ENCODE peak calls at places on chromosome 16, in six cellular contexts. P is Peyer's patch, Y is pancreas, J is stomach, O is left lung, K is lower lobe of right lung. U is an unnamed sample.
A peak's percentile ranks its signal among the peaks of the same experiment; 100 is the strongest.

GRCh38 chr16:4315185-4316102 is at the start of gene GLIS2:
- DNase-seq in P (no peak), Y (peak; percentile 85), J (peak; percentile 73), O (peak; percentile 74), K (peak; percentile 83), U (peak; percentile 71)

GRCh38 chr16:68760671-68761275 is 23.7 kb downstream of the CDH1 start:
- DNase-seq in P (no peak), Y (peak; percentile 53), J (no peak), O (no peak), K (no peak), U (peak; percentile 87)

GRCh38 chr16:6020162-6020980 is 922.8 kb upstream of the EEF2KMT start:
- DNase-seq in P (no peak), Y (no peak), J (no peak), O (no peak), K (no peak), U (no peak)

GRCh38 chr16:58684001-58684353 is 593 bp downstream of the SLC38A7 start:
- DNase-seq in P (no peak), Y (no peak), J (no peak), O (no peak), K (no peak), U (no peak)

GRCh38 chr16:53785044-53785443 is 81.1 kb downstream of the FTO start:
- DNase-seq in P (no peak), Y (no peak), J (no peak), O (no peak), K (no peak), U (no peak)

GRCh38 chr16:56576585-56577299 is 11.9 kb downstream of the MT4 start:
- DNase-seq in P (peak; percentile 66), Y (peak; percentile 91), J (peak; percentile 87), O (peak; percentile 82), K (peak; percentile 85), U (no peak)

GRCh38 chr16:3059041-3059722 is 6.3 kb upstream of the IL32 start:
- DNase-seq in P (peak; percentile 75), Y (peak; percentile 95), J (peak; percentile 91), O (peak; percentile 93), K (peak; percentile 92), U (no peak)

GRCh38 chr16:8735574-8735973 is 61.2 kb downstream of the ABAT start:
- DNase-seq in P (no peak), Y (no peak), J (no peak), O (no peak), K (no peak), U (no peak)

GRCh38 chr16:25093208-25094061 is 18.1 kb upstream of the LCMT1 start:
- DNase-seq in P (no peak), Y (no peak), J (no peak), O (no peak), K (no peak), U (no peak)

GRCh38 chr16:15970743-15971434 is 21.5 kb downstream of the ABCC1 start:
- DNase-seq in P (no peak), Y (no peak), J (no peak), O (no peak), K (no peak), U (no peak)

GRCh38 chr16:71700822-71701221 is 23.7 kb downstream of the PHLPP2 start:
- DNase-seq in P (no peak), Y (no peak), J (no peak), O (no peak), K (no peak), U (no peak)

GRCh38 chr16:79316004-79316458 is 284.5 kb downstream of the MAF start:
- DNase-seq in P (no peak), Y (no peak), J (no peak), O (no peak), K (no peak), U (no peak)

GRCh38 chr16:65289022-65289421 is 167.2 kb upstream of the CDH11 start:
- DNase-seq in P (no peak), Y (no peak), J (no peak), O (no peak), K (no peak), U (no peak)

GRCh38 chr16:28183930-28184329 is 27.8 kb downstream of the XPO6 start:
- DNase-seq in P (no peak), Y (no peak), J (no peak), O (no peak), K (no peak), U (no peak)

GRCh38 chr16:85034591-85035433 is 7.2 kb downstream of the KIAA0513 start:
- DNase-seq in P (no peak), Y (no peak), J (no peak), O (no peak), K (no peak), U (no peak)

GRCh38 chr16:80938035-80938927 is 68.4 kb downstream of the CMC2 start:
- DNase-seq in P (no peak), Y (no peak), J (no peak), O (peak; percentile 37), K (no peak), U (no peak)

GRCh38 chr16:15907863-15908478 is 19.6 kb upstream of the CEP20 start:
- DNase-seq in P (peak; percentile 65), Y (no peak), J (peak; percentile 35), O (peak; percentile 10), K (no peak), U (no peak)

GRCh38 chr16:21060027-21060510 is 90.6 kb downstream of the DNAH3 start:
- DNase-seq in P (no peak), Y (no peak), J (peak; percentile 28), O (no peak), K (no peak), U (no peak)

GRCh38 chr16:51243836-51244483 is 92.9 kb upstream of the SALL1 start:
- DNase-seq in P (no peak), Y (peak; percentile 30), J (peak; percentile 64), O (no peak), K (no peak), U (no peak)

GRCh38 chr16:20612551-20613470 is 36.6 kb upstream of the ACSM2B start:
- DNase-seq in P (no peak), Y (peak; percentile 75), J (peak; percentile 56), O (peak; percentile 86), K (peak; percentile 89), U (no peak)

GRCh38 chr16:9447195-9447551 is 355.7 kb downstream of the HAPSTR1 start:
- DNase-seq in P (no peak), Y (peak; percentile 81), J (peak; percentile 56), O (peak; percentile 58), K (peak; percentile 63), U (no peak)

GRCh38 chr16:73319747-73320146 is 271.8 kb upstream of the ZFHX3 start:
- DNase-seq in P (no peak), Y (no peak), J (no peak), O (no peak), K (no peak), U (no peak)

GRCh38 chr16:86662195-86662594 is 83.8 kb downstream of the FOXL1 start:
- DNase-seq in P (no peak), Y (no peak), J (no peak), O (no peak), K (no peak), U (no peak)

GRCh38 chr16:86303787-86304685 is 206.3 kb upstream of the FOXF1 start:
- DNase-seq in P (no peak), Y (no peak), J (no peak), O (peak; percentile 30), K (no peak), U (peak; percentile 43)

DNA sequence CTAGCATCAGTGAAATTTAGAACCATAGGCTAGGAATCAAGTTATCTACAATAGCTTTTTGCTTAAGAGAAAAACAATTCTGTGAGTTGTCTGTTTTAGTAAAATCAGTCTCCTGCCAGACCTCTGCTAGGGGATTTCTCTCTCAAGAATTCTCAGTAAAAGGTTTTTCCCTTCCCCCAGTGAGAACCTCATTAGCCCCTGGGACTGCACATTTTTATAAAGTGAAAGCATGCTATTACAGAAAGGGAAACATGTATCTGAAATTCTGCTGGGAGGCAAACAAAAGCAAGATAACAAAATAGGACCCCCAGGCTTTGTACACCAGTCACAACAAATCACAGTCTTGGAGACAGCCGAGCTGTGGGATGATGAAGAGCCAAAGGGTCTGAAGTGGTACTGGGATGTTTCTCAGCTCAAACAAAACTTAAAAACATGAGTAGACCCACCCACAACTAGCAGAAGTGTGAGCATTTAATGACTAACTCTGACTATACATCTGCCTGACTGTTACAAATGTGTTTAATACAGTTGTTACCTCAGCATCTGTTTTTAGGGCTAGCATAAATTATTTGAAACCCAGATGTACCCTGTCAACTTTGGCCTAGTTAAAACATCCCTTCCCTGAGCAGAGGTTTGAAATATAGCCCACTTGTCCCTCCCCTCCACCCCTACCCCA is 20.0 kb upstream of the GLG1 start:
- DNase-seq in P (no peak), Y (no peak), J (no peak), O (no peak), K (no peak), U (no peak)
- H3K36me3 ChIP-seq in P (no peaks in the 10 kb centered on the region), Y (peaks cover 50% of the 10 kb centered on the region), J (peaks cover 100% of the 10 kb centered on the region), O (peaks cover 100% of the 10 kb centered on the region), K (peaks cover 100% of the 10 kb centered on the region), U (peaks cover 97% of the 10 kb centered on the region)

GRCh38 chr16:49075709-49076108 is 205.9 kb downstream of the CBLN1 start:
- DNase-seq in P (no peak), Y (no peak), J (no peak), O (no peak), K (no peak), U (no peak)
- H3K9me3 ChIP-seq in P (no peaks in the 10 kb centered on the region), Y (no peaks in the 10 kb centered on the region), J (peaks cover 11% of the 10 kb centered on the region), O (no peaks in the 10 kb centered on the region), K (peaks cover 8% of the 10 kb centered on the region), U (no peaks in the 10 kb centered on the region)

GRCh38 chr16:89732918-89733242 is 11.5 kb downstream of the ZNF276 start:
- DNase-seq in P (no peak), Y (no peak), J (no peak), O (no peak), K (no peak), U (no peak)

GRCh38 chr16:89729293-89729692 is 8.0 kb downstream of the ZNF276 start:
- DNase-seq in P (no peak), Y (no peak), J (no peak), O (no peak), K (no peak), U (no peak)

GRCh38 chr16:89732142-89732917 is 11.0 kb downstream of the ZNF276 start:
- DNase-seq in P (no peak), Y (no peak), J (no peak), O (no peak), K (no peak), U (no peak)

GRCh38 chr16:89729863-89730574 is 8.7 kb downstream of the ZNF276 start:
- DNase-seq in P (no peak), Y (no peak), J (no peak), O (no peak), K (no peak), U (no peak)

DNA sequence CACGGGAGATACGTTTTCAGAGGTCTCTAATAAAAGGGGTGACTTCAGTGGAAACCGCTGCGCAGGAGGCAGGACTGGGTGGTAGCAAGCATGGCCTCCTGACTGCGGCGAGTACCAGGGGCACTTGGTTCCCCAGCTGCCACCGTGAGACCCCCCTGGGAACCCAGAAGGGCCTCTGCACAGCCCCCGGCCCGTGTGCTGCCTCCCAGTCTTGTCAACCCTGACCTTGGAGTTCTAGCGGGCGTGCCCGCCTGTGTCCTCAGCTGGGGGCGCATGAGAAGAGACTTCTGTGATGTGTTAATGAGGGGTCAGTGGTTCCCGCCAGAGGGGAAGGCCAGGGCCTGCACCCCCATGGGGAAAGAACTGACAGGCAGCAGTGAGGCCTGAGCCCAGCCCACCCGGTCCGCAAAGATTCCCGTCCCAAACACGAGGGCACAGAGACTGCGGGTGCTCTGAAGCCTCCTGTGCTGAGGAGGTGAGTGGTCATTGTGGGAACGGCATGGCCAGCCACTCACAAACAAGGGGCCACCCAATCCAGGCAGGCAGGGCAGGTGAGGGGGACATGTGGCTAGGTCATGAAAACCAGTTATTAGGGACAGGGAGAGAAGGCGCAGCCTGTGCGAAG is 9.4 kb downstream of the ZNF276 start:
- DNase-seq in P (no peak), Y (no peak), J (no peak), O (no peak), K (no peak), U (no peak)
- H3K36me3 ChIP-seq in P (no peaks in the 10 kb centered on the region), Y (peaks cover 52% of the 10 kb centered on the region), J (peaks cover 98% of the 10 kb centered on the region), O (peaks cover 96% of the 10 kb centered on the region), K (peaks cover 95% of the 10 kb centered on the region), U (peaks cover 96% of the 10 kb centered on the region)

GRCh38 chr16:35431829-35432663 is 1972.6 kb downstream of the TP53TG3F start:
- DNase-seq in P (no peak), Y (no peak), J (no peak), O (no peak), K (no peak), U (no peak)
- H3K9me3 ChIP-seq in P (no peaks in the 10 kb centered on the region), Y (no peaks in the 10 kb centered on the region), J (peaks cover 11% of the 10 kb centered on the region), O (no peaks in the 10 kb centered on the region), K (no peaks in the 10 kb centered on the region), U (peaks cover 10% of the 10 kb centered on the region)